ENCODE peak calls at places on chromosomes 7 and 10, in five cellular contexts. One of them, this sample, is unnamed.

GRCh38 chr10:87860156-87860795 is 3.1 kb downstream of the KLLN start:
- DNase-seq in HT-29: peak; percentile 72
- DNase-seq in pons: peak; percentile 86
- DNase-seq in progenitor cell of endocrine pancreas: no peak
- DNase-seq in T-helper 1 cell: no peak
- DNase-seq in this sample: no peak

GRCh38 chr10:70585555-70586243 is 16.8 kb downstream of the PRF1 start:
- DNase-seq in HT-29: no peak
- DNase-seq in progenitor cell of endocrine pancreas: no peak
- DNase-seq in pons: no peak
- DNase-seq in T-helper 1 cell: no peak
- DNase-seq in this sample: no peak

GRCh38 chr7:151808296-151809155 is 68.4 kb downstream of the PRKAG2 start:
- DNase-seq in T-helper 1 cell: no peak
- DNase-seq in pons: no peak
- DNase-seq in progenitor cell of endocrine pancreas: no peak
- DNase-seq in HT-29: peak; percentile 60
- DNase-seq in this sample: no peak

GRCh38 chr10:75035975-75036708 is 75.3 kb upstream of the SAMD8 start:
- DNase-seq in T-helper 1 cell: no peak
- DNase-seq in HT-29: no peak
- DNase-seq in progenitor cell of endocrine pancreas: no peak
- DNase-seq in pons: no peak
- DNase-seq in this sample: no peak

GRCh38 chr10:3811331-3811870 is 26.4 kb upstream of the KLF6 start:
- DNase-seq in progenitor cell of endocrine pancreas: no peak
- DNase-seq in HT-29: peak; percentile 68
- DNase-seq in pons: peak; percentile 56
- DNase-seq in T-helper 1 cell: no peak
- DNase-seq in this sample: no peak

GRCh38 chr7:134457166-134457565 is 1.7 kb downstream of the AKR1B1 start:
- DNase-seq in T-helper 1 cell: no peak
- DNase-seq in pons: no peak
- DNase-seq in HT-29: no peak
- DNase-seq in progenitor cell of endocrine pancreas: no peak
- DNase-seq in this sample: no peak

GRCh38 chr7:138137423-138138171 is 61.3 kb downstream of the AKR1D1 start:
- DNase-seq in HT-29: no peak
- DNase-seq in T-helper 1 cell: no peak
- DNase-seq in pons: no peak
- DNase-seq in progenitor cell of endocrine pancreas: no peak
- DNase-seq in this sample: no peak

GRCh38 chr7:151699147-151699546 is 177.8 kb downstream of the PRKAG2 start:
- DNase-seq in T-helper 1 cell: no peak
- DNase-seq in HT-29: no peak
- DNase-seq in pons: no peak
- DNase-seq in progenitor cell of endocrine pancreas: no peak
- DNase-seq in this sample: no peak

GRCh38 chr10:48206470-48207250 is 67.8 kb downstream of the FRMPD2 start:
- DNase-seq in T-helper 1 cell: no peak
- DNase-seq in HT-29: no peak
- DNase-seq in pons: no peak
- DNase-seq in progenitor cell of endocrine pancreas: no peak
- DNase-seq in this sample: no peak

GRCh38 chr7:148964510-148965267 is 63.6 kb downstream of the PDIA4 start:
- DNase-seq in pons: peak; percentile 7
- DNase-seq in T-helper 1 cell: no peak
- DNase-seq in HT-29: no peak
- DNase-seq in progenitor cell of endocrine pancreas: no peak
- DNase-seq in this sample: no peak

GRCh38 chr10:14084875-14085274 is 245.8 kb downstream of the FRMD4A start:
- DNase-seq in HT-29: no peak
- DNase-seq in pons: no peak
- DNase-seq in T-helper 1 cell: no peak
- DNase-seq in progenitor cell of endocrine pancreas: no peak
- DNase-seq in this sample: no peak

GRCh38 chr10:71801357-71801756 is 28.0 kb upstream of the VSIR start:
- DNase-seq in HT-29: no peak
- DNase-seq in pons: no peak
- DNase-seq in T-helper 1 cell: no peak
- DNase-seq in progenitor cell of endocrine pancreas: no peak
- DNase-seq in this sample: no peak

GRCh38 chr7:75872073-75872782 is 6.6 kb upstream of the RHBDD2 start:
- DNase-seq in T-helper 1 cell: no peak
- DNase-seq in pons: no peak
- DNase-seq in progenitor cell of endocrine pancreas: no peak
- DNase-seq in HT-29: no peak
- DNase-seq in this sample: no peak